ENCODE peak calls at places on chromosomes 4 and X, in eight cellular contexts. G is prostate gland; S is GM23248; Y is CD8-positive, alpha-beta memory T cell; Q is IMR-90; M is cardiac muscle cell; K is heart right ventricle; D is tibial artery. R is an unnamed sample.

GRCh38 chr4:158948071-158948470 is 154.8 kb upstream of the RAPGEF2 start:
- DNase-seq in G (no peak), S (no peak), Y (no peak), Q (no peak), M (no peak), K (no peak), D (no peak), R (no peak)

GRCh38 chr4:166153539-166153938 is 280.5 kb downstream of the TLL1 start:
- DNase-seq in G (no peak), S (peak), Y (no peak), Q (no peak), M (peak), K (no peak), D (no peak), R (no peak)

GRCh38 chr4:24991015-24991414 is 39.7 kb downstream of the LGI2 start:
- DNase-seq in G (no peak), S (peak), Y (no peak), Q (peak), M (peak), K (peak), D (no peak), R (no peak)

GRCh38 chr4:70715097-70715496 is 6.7 kb upstream of the RUFY3 start:
- DNase-seq in G (no peak), S (peak), Y (no peak), Q (peak), M (peak), K (no peak), D (no peak), R (no peak)

GRCh38 chrX:16445166-16445752 is 204.7 kb upstream of the S100G start:
- DNase-seq in G (peak), S (peak), Y (peak), Q (peak), M (peak), K (no peak), D (no peak), R (no peak)

GRCh38 chr4:184680698-184681097 is 31.2 kb downstream of the PRIMPOL start:
- DNase-seq in G (no peak), S (no peak), Y (no peak), Q (no peak), M (no peak), K (no peak), D (no peak), R (no peak)

GRCh38 chrX:1601051-1601767 is 9.8 kb downstream of the AKAP17A start:
- DNase-seq in G (no peak), S (no peak), Y (no peak), Q (no peak), M (no peak), K (no peak), D (peak), R (no peak)

GRCh38 chr4:52135166-52135565 is 84.1 kb downstream of the SPATA18 start:
- DNase-seq in G (no peak), S (no peak), Y (no peak), Q (no peak), M (no peak), K (no peak), D (no peak), R (no peak)

GRCh38 chr4:91113130-91113706 is 986.0 kb downstream of the CCSER1 start:
- DNase-seq in G (no peak), S (peak), Y (no peak), Q (peak), M (peak), K (no peak), D (no peak), R (no peak)

GRCh38 chr4:98491862-98492554 is 166.4 kb downstream of the TSPAN5 start:
- DNase-seq in G (no peak), S (peak), Y (no peak), Q (no peak), M (peak), K (no peak), D (no peak), R (no peak)

GRCh38 chrX:120311632-120312000 is 355 bp upstream of the TMEM255A start:
- DNase-seq in G (no peak), S (no peak), Y (no peak), Q (no peak), M (no peak), K (no peak), D (no peak), R (no peak)

DNA sequence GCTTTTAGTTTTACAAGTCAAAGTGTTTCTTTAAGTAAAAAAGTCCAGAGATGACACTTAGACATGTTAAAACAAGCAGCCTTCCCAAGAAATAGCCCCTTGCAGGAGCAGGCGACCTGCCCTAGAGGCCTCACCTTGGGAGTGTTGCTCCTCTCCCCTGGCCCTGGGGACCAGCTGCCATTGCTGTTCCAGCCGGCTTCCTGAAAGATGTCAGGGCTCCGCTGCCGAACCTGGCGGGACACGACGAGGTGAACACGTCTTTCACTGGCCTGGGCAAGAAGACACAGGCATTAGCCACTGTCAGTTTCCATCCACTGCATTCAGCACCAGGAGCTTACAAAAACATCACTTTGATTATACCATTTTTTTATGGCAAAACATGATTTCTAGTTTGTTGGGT is 104.1 kb downstream of the FIP1L1 start:
- DNase-seq in G (no peak), S (no peak), Y (no peak), Q (no peak), M (no peak), K (no peak), D (no peak), R (no peak)
- H3K27ac ChIP-seq in G (no peak), S (no peak), Y (no peak), Q (peak), M (no peak), K (no peak), D (no peak), R (no peak)

DNA sequence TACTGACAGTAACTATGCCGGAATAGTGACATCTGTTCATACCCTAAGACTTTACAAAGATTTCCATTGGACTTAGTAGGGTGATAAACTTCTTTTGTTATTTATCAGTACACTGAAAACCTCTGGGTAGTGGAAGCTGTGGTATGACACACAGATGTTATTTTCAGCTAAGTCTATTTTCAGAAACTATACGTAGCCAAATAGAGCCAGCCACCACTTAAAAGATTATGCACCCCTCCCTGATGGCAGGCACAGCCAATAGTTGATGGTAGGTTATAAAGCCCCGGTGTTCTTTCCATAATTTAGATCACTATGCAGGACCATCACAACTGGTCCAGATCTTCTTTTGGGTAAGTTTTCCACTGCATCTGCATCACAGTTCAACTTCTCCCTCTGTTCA is 1603.2 kb upstream of the PABPC4L start:
- DNase-seq in G (no peak), S (no peak), Y (no peak), Q (no peak), M (no peak), K (no peak), D (no peak), R (no peak)
- H3K27ac ChIP-seq in G (no peak), S (no peak), Y (no peak), Q (no peak), M (no peak), K (no peak), D (no peak), R (no peak)

DNA sequence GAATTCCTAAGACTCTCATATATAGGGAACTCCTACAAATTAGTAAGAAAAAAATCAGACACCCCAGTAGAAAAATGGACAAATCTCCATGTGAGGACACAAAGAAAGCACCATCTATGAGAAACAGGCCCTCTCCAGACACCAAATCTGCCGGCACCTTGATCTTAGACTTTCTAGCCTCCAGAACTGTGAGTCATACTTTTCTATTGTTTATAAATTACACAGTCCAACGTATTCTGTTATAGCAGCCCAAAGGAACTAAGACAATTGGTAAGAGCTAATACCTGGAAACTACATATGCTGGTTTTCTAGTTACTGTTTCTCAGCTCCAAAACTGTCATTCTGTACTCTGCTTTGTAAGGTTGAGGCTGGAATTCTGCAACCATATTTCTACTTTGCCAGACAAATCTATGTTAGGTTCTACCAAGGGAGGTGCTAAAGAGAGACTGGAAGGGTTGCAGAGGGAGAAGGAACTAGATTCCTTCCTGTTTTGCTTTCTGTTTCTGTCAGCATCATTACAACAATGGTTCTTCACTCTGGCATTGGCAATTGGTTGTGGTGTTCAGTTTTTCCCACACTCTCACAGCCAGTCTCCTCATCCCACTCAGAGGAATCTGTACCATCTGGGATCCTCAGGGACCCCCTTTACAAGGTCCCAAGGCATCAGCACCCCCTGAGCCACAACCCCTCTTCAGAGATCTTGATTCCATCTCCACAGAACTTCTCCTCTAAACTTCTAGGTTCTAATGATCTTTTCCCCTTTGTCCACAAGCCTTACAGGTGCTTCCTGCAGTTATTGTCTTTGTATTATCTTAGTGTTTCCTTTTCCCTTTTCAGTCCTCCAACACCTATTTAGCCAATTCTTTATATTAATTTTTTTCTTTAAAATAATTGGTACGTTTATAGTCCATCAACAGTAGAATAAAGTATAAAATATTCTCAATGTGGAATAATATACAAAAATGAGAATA is 35.5 kb upstream of the FAM241A start:
- DNase-seq in G (no peak), S (peak), Y (no peak), Q (peak), M (peak), K (no peak), D (no peak), R (no peak)
- H3K27ac ChIP-seq in G (peak), S (no peak), Y (no peak), Q (no peak), M (no peak), K (peak), D (no peak), R (no peak)

DNA sequence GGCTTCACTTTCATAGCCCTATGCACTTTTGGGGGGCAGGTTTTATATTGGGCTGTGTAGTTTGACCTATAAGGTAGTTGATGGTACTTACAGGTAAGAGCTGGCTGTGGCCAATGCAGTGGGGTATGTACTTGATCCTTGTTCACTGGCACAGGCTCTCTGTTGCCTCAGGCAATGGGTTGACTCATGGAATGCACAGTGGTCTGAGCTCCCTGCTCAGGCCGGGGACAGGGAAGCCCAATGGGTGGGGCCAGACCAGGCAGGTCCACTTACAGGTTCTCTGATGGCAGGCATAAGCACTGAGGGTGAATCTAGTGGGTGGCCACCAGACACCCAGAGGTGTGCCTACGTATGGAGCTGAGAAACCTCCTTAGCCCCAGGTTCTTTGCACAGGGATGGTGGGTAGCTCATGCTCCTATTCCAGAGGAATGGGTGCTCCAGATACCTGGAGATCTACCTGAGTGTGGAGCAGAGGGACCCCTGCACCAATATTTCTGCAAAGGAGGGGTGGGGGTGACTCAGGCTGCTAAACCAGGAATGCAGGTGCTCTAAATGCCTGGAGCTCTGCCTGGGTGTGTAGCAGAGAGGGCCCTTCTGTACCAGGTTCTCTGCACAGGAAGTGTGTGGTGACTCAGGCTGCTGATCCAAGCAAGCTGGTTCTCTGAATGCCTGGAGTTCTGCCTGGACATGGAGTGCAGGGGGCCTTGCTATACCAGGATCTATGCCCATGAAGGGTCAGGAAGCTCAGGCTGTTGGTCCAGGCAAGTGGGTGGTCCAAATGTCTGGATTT is 52.3 kb downstream of the IL1RAPL2 start:
- DNase-seq in G (no peak), S (no peak), Y (no peak), Q (no peak), M (no peak), K (no peak), D (no peak), R (no peak)
- H3K27ac ChIP-seq in G (no peak), S (no peak), Y (no peak), Q (no peak), M (no peak), K (no peak), D (no peak), R (no peak)